ENCODE peak calls at places on chromosomes 2 and 18, in nine cellular contexts. K is epithelial cell of esophagus, L is A549, J is AG04450, D is cardiac fibroblast, O is heart left ventricle, A is ovary, U is Panc1, M is tibial nerve. S is an unnamed sample.

GRCh38 chr2:108447947-108448677 is 894 bp upstream of the GCC2 start:
- DNase-seq in U (no peak), A (no peak), L (no peak), M (no peak), O (no peak), K (no peak), J (no peak), D (no peak), S (no peak)

GRCh38 chr2:239975665-239976064 is 49.5 kb downstream of the NDUFA10 start:
- DNase-seq in U (no peak), L (no peak), D (no peak), M (no peak), A (no peak), K (no peak), O (no peak), J (no peak), S (no peak)

GRCh38 chr18:3827236-3827635 is 377.3 kb downstream of the TGIF1 start:
- DNase-seq in A (no peak), M (no peak), D (no peak), K (no peak), O (no peak), J (no peak), L (no peak), U (no peak), S (no peak)

GRCh38 chr2:43708891-43709290 is 32.7 kb upstream of the C1GALT1C1L start:
- DNase-seq in A (no peak), K (peak), O (no peak), M (no peak), J (no peak), D (no peak), U (no peak), L (no peak), S (no peak)

GRCh38 chr18:9665311-9665710 is 42.8 kb upstream of the RAB31 start:
- DNase-seq in J (no peak), A (no peak), M (no peak), U (no peak), K (no peak), L (no peak), O (no peak), D (no peak), S (no peak)

GRCh38 chr18:79570266-79571201 is 109.1 kb upstream of the CTDP1 start:
- DNase-seq in O (peak), K (peak), M (no peak), J (peak), U (no peak), D (peak), L (no peak), A (no peak), S (no peak)

GRCh38 chr2:239523147-239523943 is 122.5 kb upstream of the HDAC4 start:
- DNase-seq in A (no peak), D (no peak), M (no peak), J (no peak), K (no peak), L (no peak), O (no peak), U (no peak), S (no peak)

GRCh38 chr2:221771297-221771696 is 199.2 kb upstream of the EPHA4 start:
- DNase-seq in J (no peak), U (no peak), A (no peak), L (no peak), O (no peak), M (no peak), K (no peak), D (no peak), S (no peak)

GRCh38 chr18:35634376-35634775 is 52.8 kb downstream of the GALNT1 start:
- DNase-seq in K (no peak), L (no peak), O (no peak), A (no peak), M (no peak), U (no peak), J (no peak), D (no peak), S (no peak)

GRCh38 chr18:5073026-5073944 is 123.8 kb downstream of the AKAIN1 start:
- DNase-seq in D (peak), M (peak), O (no peak), J (no peak), K (peak), L (peak), A (no peak), U (peak), S (no peak)

GRCh38 chr18:51621103-51621969 is 423.9 kb upstream of the MEX3C start:
- DNase-seq in J (no peak), D (peak), A (no peak), L (peak), M (peak), K (peak), O (peak), U (peak), S (no peak)

GRCh38 chr2:189402932-189403331 is 38.3 kb upstream of the WDR75 start:
- DNase-seq in D (no peak), A (no peak), L (no peak), O (no peak), K (peak), U (no peak), J (no peak), M (no peak), S (no peak)

GRCh38 chr2:102657770-102658169 is 38.4 kb downstream of the SLC9A2 start:
- DNase-seq in L (peak), D (no peak), J (no peak), A (no peak), U (no peak), K (peak), O (no peak), M (no peak), S (no peak)

GRCh38 chr2:238159676-238160205 is 971 bp downstream of the ERFE start:
- DNase-seq in O (no peak), M (no peak), K (no peak), D (no peak), A (peak), L (no peak), U (no peak), J (no peak), S (no peak)

GRCh38 chr2:238158807-238159539 is at the start of gene ERFE:
- DNase-seq in M (no peak), U (no peak), A (peak), K (peak), D (peak), O (no peak), L (peak), J (no peak), S (no peak)

GRCh38 chr2:238161291-238162051 is 2.7 kb downstream of the ERFE start:
- DNase-seq in A (peak), J (no peak), D (no peak), U (no peak), O (no peak), M (no peak), L (no peak), K (no peak), S (no peak)

GRCh38 chr2:238162171-238162515 is 3.4 kb downstream of the ERFE start:
- DNase-seq in O (no peak), U (no peak), A (peak), L (no peak), M (no peak), K (no peak), D (no peak), J (no peak), S (no peak)

DNA sequence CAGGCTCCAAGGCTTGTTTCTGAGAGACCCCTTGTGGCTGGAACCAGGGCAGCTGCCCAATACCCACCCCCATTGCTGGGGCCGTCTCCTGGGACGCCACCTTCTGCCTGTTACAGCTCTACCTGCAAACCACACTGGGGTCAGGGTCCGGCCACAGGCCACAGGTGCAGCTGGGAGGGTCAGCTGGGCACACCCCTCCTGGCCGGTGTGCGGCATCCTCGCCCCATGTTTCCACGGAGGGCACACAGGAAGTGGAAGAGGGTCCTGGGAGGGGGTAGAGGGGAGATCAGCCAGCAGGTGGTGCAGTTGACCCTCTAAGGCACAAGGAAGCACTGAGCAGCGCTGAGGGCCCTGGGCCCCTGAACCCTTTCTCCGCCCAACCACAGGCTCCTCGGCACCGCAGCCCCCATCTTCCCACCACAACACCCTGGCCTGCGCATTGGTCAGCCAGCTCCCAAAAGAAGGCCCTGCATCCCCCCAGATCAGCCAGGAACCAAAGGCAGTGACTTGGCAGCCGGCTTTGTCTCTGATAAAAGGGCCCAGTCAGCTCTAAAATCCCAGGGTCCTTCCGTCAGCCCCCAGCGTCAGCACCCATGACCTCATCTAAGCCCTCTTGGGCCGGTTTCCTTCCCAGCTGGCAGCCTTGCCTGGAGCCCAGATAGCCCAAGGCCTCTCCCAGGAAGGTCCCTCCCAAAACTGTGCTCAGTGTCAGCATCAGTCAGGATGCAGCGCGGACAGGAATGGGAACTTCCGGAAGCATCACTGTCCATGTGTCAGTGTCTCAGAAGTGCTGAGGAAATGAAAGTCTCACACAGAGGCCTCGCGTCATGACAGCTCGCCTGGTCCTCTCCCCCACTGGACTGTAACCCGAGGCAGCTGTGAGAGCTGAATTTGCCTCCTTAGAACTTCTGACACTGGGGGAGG is 1.7 kb downstream of the ERFE start:
- DNase-seq in L (peak), K (no peak), D (peak), A (peak), O (no peak), M (no peak), U (no peak), J (no peak), S (no peak)
- H3K4me3 ChIP-seq in L (no peak), K (no peak), D (no peak), A (no peak), O (no peak), M (no peak), U (no peak), J (no peak), S (no peak)

GRCh38 chr18:22451796-22452195 is 34.1 kb upstream of the CTAGE1 start:
- DNase-seq in K (no peak), L (peak), D (no peak), O (no peak), U (no peak), J (no peak), A (no peak), M (no peak), S (no peak)
- H3K4me3 ChIP-seq in K (no peak), L (no peak), D (no peak), O (no peak), U (peak), J (no peak), A (no peak), M (no peak), S (no peak)

DNA sequence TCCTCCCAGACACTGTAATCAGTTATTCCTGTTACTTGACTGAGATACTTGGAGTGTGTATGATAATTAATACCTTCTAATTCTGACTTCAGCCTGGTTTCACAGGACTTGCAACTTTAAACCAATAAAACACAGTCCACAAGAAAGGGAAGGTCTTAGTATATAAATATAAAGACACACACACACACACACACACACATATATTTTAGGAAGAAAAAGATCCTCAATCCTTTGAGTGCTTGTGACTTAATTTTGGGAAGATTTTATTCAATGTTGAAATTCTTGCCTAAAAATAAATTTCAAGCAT is 700 bp upstream of the VPS54 start:
- DNase-seq in L (no peak), J (no peak), A (no peak), D (no peak), U (peak), O (no peak), M (no peak), K (no peak), S (no peak)
- H3K4me3 ChIP-seq in L (peak), J (peak), A (no peak), D (peak), U (peak), O (peak), M (peak), K (no peak), S (no peak)

GRCh38 chr2:85588218-85589044 is 4.2 kb downstream of the VAMP5 start:
- DNase-seq in A (no peak), M (no peak), O (no peak), K (no peak), J (no peak), D (no peak), L (no peak), U (no peak), S (no peak)

GRCh38 chr2:85584857-85585780 is 888 bp downstream of the VAMP5 start:
- DNase-seq in J (no peak), A (no peak), M (no peak), L (peak), U (peak), O (peak), D (peak), K (peak), S (peak)

GRCh38 chr2:85583667-85584353 is 421 bp upstream of the VAMP5 start:
- DNase-seq in A (no peak), K (no peak), M (no peak), L (no peak), D (no peak), U (no peak), J (no peak), O (no peak), S (no peak)

GRCh38 chr2:85584354-85584856 is at the start of gene VAMP5:
- DNase-seq in U (no peak), O (peak), J (no peak), L (no peak), A (no peak), D (peak), K (no peak), M (no peak), S (no peak)

GRCh38 chr2:85585781-85586105 is 1.5 kb downstream of the VAMP5 start:
- DNase-seq in A (no peak), U (no peak), L (no peak), J (no peak), K (no peak), M (no peak), O (no peak), D (peak), S (no peak)
- H3K4me3 ChIP-seq in A (no peak), U (peak), L (no peak), J (no peak), K (no peak), M (peak), O (peak), D (no peak), S (no peak)

GRCh38 chr18:48006415-48007175 is 76.1 kb upstream of the SMAD2 start:
- DNase-seq in K (no peak), M (no peak), O (no peak), U (no peak), L (no peak), A (no peak), J (no peak), D (no peak), S (no peak)

GRCh38 chr18:48004577-48004976 is 74.1 kb upstream of the SMAD2 start:
- DNase-seq in U (no peak), K (peak), M (no peak), O (no peak), D (no peak), A (no peak), L (peak), J (no peak), S (no peak)

GRCh38 chr18:48007955-48008701 is 77.7 kb upstream of the SMAD2 start:
- DNase-seq in U (no peak), J (no peak), D (peak), L (peak), O (peak), A (peak), M (no peak), K (peak), S (no peak)

GRCh38 chr18:48009116-48009825 is 78.8 kb upstream of the SMAD2 start:
- DNase-seq in L (no peak), O (no peak), D (no peak), M (no peak), K (no peak), J (no peak), U (no peak), A (no peak), S (no peak)

GRCh38 chr18:48007381-48007780 is 76.9 kb upstream of the SMAD2 start:
- DNase-seq in K (no peak), M (no peak), U (no peak), D (no peak), A (no peak), L (no peak), J (no peak), O (no peak), S (no peak)
- H3K4me3 ChIP-seq in K (no peak), M (no peak), U (peak), D (no peak), A (no peak), L (peak), J (peak), O (peak), S (no peak)

GRCh38 chr2:241110089-241110606 is 8.1 kb upstream of the MTERF4 start:
- DNase-seq in M (no peak), D (no peak), U (no peak), L (no peak), A (no peak), K (no peak), J (no peak), O (no peak), S (no peak)

GRCh38 chr2:241108271-241109209 is 6.5 kb upstream of the MTERF4 start:
- DNase-seq in O (no peak), K (no peak), M (no peak), D (no peak), U (no peak), A (no peak), L (no peak), J (no peak), S (no peak)

GRCh38 chr2:241110607-241111442 is 8.7 kb upstream of the MTERF4 start:
- DNase-seq in D (no peak), J (no peak), A (no peak), K (no peak), O (no peak), M (no peak), L (no peak), U (no peak), S (no peak)

GRCh38 chr2:241111443-241111810 is 9.3 kb upstream of the MTERF4 start:
- DNase-seq in M (no peak), K (no peak), J (no peak), L (no peak), O (no peak), U (no peak), D (no peak), A (no peak), S (no peak)

DNA sequence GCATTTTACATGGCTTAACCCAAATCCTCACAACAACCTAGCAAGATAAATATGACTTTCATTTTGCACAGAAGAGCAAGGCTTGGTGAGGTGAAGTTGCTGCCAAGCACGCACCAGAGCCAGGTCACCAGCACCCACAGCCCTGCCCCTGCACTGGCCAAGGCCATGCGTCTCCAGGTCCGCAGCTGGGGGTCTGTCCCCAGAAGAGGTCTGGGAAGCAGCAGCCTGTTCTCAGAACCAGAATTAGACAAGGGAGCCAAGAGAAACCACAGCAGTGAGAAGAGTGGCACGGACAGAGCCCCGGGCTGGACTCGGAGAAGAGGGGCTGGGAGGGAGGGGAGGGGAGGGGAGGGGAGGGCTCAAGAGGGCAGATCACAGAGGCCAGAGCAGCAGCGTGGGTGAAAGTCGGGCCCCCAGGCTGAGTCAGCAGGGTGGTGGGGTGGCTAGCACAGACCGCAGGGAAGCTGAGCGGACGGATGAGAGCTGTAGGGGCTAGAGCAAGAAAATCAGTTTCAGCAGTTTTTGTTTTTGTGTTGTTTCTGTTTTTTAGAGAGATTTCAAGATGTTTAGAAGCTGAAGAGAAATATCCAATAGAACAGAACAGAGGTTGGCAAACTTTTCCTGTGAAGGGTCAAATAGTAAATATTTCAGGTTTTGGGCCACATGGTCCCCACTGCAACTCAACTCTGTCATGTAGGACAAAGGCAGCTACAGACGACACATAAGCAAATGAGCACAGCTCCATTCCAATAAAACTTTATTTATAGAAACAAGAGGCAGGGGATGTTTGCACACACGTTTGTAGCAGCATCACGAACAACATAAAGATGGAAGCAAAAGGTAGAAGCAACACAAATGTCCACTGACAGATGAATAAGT is 7.4 kb upstream of the MTERF4 start:
- DNase-seq in L (no peak), M (no peak), U (no peak), D (no peak), O (no peak), A (no peak), J (no peak), K (no peak), S (no peak)
- H3K4me3 ChIP-seq in L (no peak), M (no peak), U (no peak), D (no peak), O (no peak), A (no peak), J (no peak), K (no peak), S (no peak)